ENCODE peak calls at places on chromosomes 11 and 22, in four cellular contexts. I is H4, H is endothelial cell, P is RPMI8226. U is an unnamed sample.

GRCh38 chr22:41598891-41599635 is 9.4 kb upstream of the PMM1 start:
- DNase-seq in I (no peak), H (no peak), P (no peak), U (no peak)

GRCh38 chr11:57464343-57465181 is 4.2 kb downstream of the RTN4RL2 start:
- DNase-seq in I (no peak), H (no peak), P (no peak), U (no peak)

GRCh38 chr11:45470151-45471001 is 184.2 kb upstream of the SYT13 start:
- DNase-seq in I (peak), H (no peak), P (no peak), U (no peak)

GRCh38 chr11:55852141-55852540 is 13.6 kb downstream of the OR5D16 start:
- DNase-seq in I (no peak), H (no peak), P (no peak), U (no peak)

GRCh38 chr22:40855960-40856512 is 403 bp downstream of the ST13 start:
- DNase-seq in I (no peak), H (peak), P (peak), U (peak)

GRCh38 chr11:69881467-69882269 is 62.5 kb upstream of the FGF3 start:
- DNase-seq in I (no peak), H (peak), P (no peak), U (no peak)

GRCh38 chr22:22194931-22195264 is 49.7 kb upstream of the VPREB1 start:
- DNase-seq in I (no peak), H (no peak), P (no peak), U (no peak)

GRCh38 chr22:31637375-31637937 is 24.6 kb downstream of the PISD start:
- DNase-seq in I (no peak), H (no peak), P (no peak), U (no peak)

GRCh38 chr11:72631806-72632731 is 42.2 kb downstream of the PDE2A start:
- DNase-seq in I (no peak), H (no peak), P (no peak), U (no peak)

GRCh38 chr22:30968015-30968923 is at the start of gene MORC2:
- DNase-seq in I (peak), H (peak), P (peak), U (no peak)

GRCh38 chr11:76806608-76807205 is 23.6 kb downstream of the TSKU start:
- DNase-seq in I (no peak), H (no peak), P (no peak), U (no peak)

GRCh38 chr11:124075841-124076571 is 34.9 kb upstream of the OR10G7 start:
- DNase-seq in I (no peak), H (no peak), P (no peak), U (no peak)

GRCh38 chr11:9847636-9848035 is 183.8 kb downstream of the SWAP70 start:
- DNase-seq in I (no peak), H (no peak), P (no peak), U (no peak)

GRCh38 chr11:132140056-132140455 is 769.6 kb downstream of the NTM start:
- DNase-seq in I (no peak), H (no peak), P (no peak), U (no peak)

GRCh38 chr11:83097671-83098070 is 26.0 kb upstream of the RAB30 start:
- DNase-seq in I (no peak), H (no peak), P (no peak), U (no peak)

GRCh38 chr11:441418-442274 is at the start of gene ANO9:
- DNase-seq in I (no peak), H (no peak), P (peak), U (peak)

GRCh38 chr11:34104680-34105078 is 750 bp upstream of the NAT10 start:
- DNase-seq in I (no peak), H (no peak), P (no peak), U (no peak)